ENCODE peak calls at places on chromosome 6, in ten cellular contexts. One of them, this sample, is unnamed. For H3K4me1, the result is how much of the 10 kb centered on the place peaks cover.

GRCh38 chr6:136831873-136832562 is 9.6 kb downstream of the PEX7 start:
- DNase-seq in uterus: no peak
- DNase-seq in prostate gland: no peak
- DNase-seq in A549: no peak
- DNase-seq in heart left ventricle: no peak
- DNase-seq in tibial nerve: no peak
- DNase-seq in stomach: no peak
- DNase-seq in breast epithelium: no peak
- DNase-seq in endothelial cell of umbilical vein: no peak
- DNase-seq in transverse colon: no peak
- DNase-seq in this sample: no peak

GRCh38 chr6:6772751-6773150 is 184.2 kb downstream of the LY86 start:
- DNase-seq in transverse colon: no peak
- DNase-seq in A549: no peak
- DNase-seq in breast epithelium: no peak
- DNase-seq in heart left ventricle: no peak
- DNase-seq in stomach: peak
- DNase-seq in prostate gland: no peak
- DNase-seq in endothelial cell of umbilical vein: no peak
- DNase-seq in uterus: no peak
- DNase-seq in tibial nerve: no peak
- DNase-seq in this sample: no peak

GRCh38 chr6:131733376-131734016 is 22.7 kb upstream of the CTAGE9 start:
- DNase-seq in stomach: no peak
- DNase-seq in heart left ventricle: peak
- DNase-seq in uterus: peak
- DNase-seq in endothelial cell of umbilical vein: peak
- DNase-seq in transverse colon: no peak
- DNase-seq in prostate gland: no peak
- DNase-seq in A549: no peak
- DNase-seq in breast epithelium: no peak
- DNase-seq in tibial nerve: no peak
- DNase-seq in this sample: no peak

GRCh38 chr6:119348308-119349040 is 1.1 kb downstream of the MAN1A1 start:
- DNase-seq in endothelial cell of umbilical vein: peak
- DNase-seq in stomach: peak
- DNase-seq in transverse colon: peak
- DNase-seq in uterus: peak
- DNase-seq in prostate gland: no peak
- DNase-seq in A549: no peak
- DNase-seq in heart left ventricle: peak
- DNase-seq in breast epithelium: no peak
- DNase-seq in tibial nerve: no peak
- DNase-seq in this sample: peak

GRCh38 chr6:9131616-9132015 is 696.3 kb upstream of the SLC35B3 start:
- DNase-seq in endothelial cell of umbilical vein: no peak
- DNase-seq in A549: no peak
- DNase-seq in stomach: peak
- DNase-seq in heart left ventricle: no peak
- DNase-seq in tibial nerve: no peak
- DNase-seq in prostate gland: peak
- DNase-seq in uterus: no peak
- DNase-seq in transverse colon: peak
- DNase-seq in breast epithelium: peak
- DNase-seq in this sample: peak

GRCh38 chr6:107132330-107132954 is 17.1 kb upstream of the BEND3 start:
- DNase-seq in stomach: no peak
- DNase-seq in A549: peak
- DNase-seq in uterus: no peak
- DNase-seq in prostate gland: no peak
- DNase-seq in breast epithelium: no peak
- DNase-seq in endothelial cell of umbilical vein: peak
- DNase-seq in tibial nerve: no peak
- DNase-seq in transverse colon: no peak
- DNase-seq in heart left ventricle: no peak
- DNase-seq in this sample: no peak

GRCh38 chr6:109579361-109579760 is 96.3 kb upstream of the ZBTB24 start:
- DNase-seq in uterus: no peak
- DNase-seq in stomach: no peak
- DNase-seq in breast epithelium: no peak
- DNase-seq in tibial nerve: no peak
- DNase-seq in transverse colon: no peak
- DNase-seq in endothelial cell of umbilical vein: no peak
- DNase-seq in A549: no peak
- DNase-seq in prostate gland: no peak
- DNase-seq in heart left ventricle: no peak
- DNase-seq in this sample: no peak

GRCh38 chr6:130697661-130698535 is 129.3 kb upstream of the SMLR1 start:
- DNase-seq in breast epithelium: no peak
- DNase-seq in stomach: peak
- DNase-seq in uterus: peak
- DNase-seq in endothelial cell of umbilical vein: peak
- DNase-seq in prostate gland: no peak
- DNase-seq in transverse colon: peak
- DNase-seq in tibial nerve: no peak
- DNase-seq in A549: peak
- DNase-seq in heart left ventricle: peak
- DNase-seq in this sample: no peak

DNA sequence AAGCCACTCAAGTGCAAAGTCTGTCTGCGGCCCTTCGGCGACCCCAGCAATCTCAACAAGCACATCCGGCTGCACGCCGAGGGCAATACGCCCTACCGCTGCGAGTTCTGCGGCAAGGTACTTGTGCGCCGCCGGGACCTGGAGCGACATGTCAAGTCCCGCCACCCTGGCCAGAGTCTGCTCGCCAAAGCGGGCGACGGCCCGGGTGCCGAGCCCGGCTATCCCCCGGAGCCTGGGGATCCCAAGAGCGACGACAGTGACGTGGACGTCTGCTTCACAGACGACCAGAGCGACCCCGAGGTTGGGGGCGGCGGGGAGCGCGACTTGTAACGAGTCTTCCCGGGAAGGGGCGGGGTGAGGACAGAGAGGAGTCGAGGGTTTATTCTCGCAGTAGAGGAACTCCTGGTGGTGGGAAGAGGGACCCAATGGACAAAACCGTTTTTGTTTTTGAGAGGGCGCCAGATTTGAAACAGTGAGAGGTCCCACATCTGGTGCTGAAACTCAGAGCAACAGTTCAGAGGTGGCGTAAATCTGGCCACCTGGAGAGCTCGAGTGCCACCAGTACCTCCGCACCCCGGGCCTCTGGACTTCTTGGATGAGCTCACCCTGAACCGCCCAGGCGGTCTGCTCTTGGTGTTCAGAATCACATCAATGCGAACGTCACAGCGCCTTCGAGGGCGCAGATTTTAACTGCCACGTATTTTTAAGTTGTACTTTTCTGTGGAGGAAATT is 8.0 kb downstream of the PRDM13 start:
- DNase-seq in tibial nerve: no peak
- DNase-seq in stomach: no peak
- DNase-seq in A549: peak
- DNase-seq in heart left ventricle: no peak
- DNase-seq in transverse colon: peak
- DNase-seq in endothelial cell of umbilical vein: no peak
- DNase-seq in uterus: no peak
- DNase-seq in prostate gland: no peak
- DNase-seq in breast epithelium: no peak
- DNase-seq in this sample: no peak
- H3K4me3 ChIP-seq in tibial nerve: peak
- H3K4me3 ChIP-seq in stomach: peak
- H3K4me3 ChIP-seq in A549: peak
- H3K4me3 ChIP-seq in heart left ventricle: peak
- H3K4me3 ChIP-seq in transverse colon: peak
- H3K4me3 ChIP-seq in endothelial cell of umbilical vein: no peak
- H3K4me3 ChIP-seq in uterus: no peak
- H3K4me3 ChIP-seq in prostate gland: peak
- H3K4me3 ChIP-seq in breast epithelium: peak
- H3K4me3 ChIP-seq in this sample: peak

GRCh38 chr6:169710009-169710408 is 8.1 kb downstream of the C6orf120 start:
- DNase-seq in tibial nerve: no peak
- DNase-seq in A549: no peak
- DNase-seq in prostate gland: no peak
- DNase-seq in endothelial cell of umbilical vein: no peak
- DNase-seq in heart left ventricle: no peak
- DNase-seq in uterus: no peak
- DNase-seq in stomach: no peak
- DNase-seq in breast epithelium: no peak
- DNase-seq in transverse colon: no peak
- DNase-seq in this sample: no peak

GRCh38 chr6:169714595-169714994 is 9.7 kb downstream of the PHF10 start:
- DNase-seq in endothelial cell of umbilical vein: no peak
- DNase-seq in prostate gland: no peak
- DNase-seq in transverse colon: no peak
- DNase-seq in stomach: no peak
- DNase-seq in tibial nerve: no peak
- DNase-seq in uterus: no peak
- DNase-seq in A549: no peak
- DNase-seq in heart left ventricle: no peak
- DNase-seq in breast epithelium: no peak
- DNase-seq in this sample: no peak

GRCh38 chr6:169714178-169714577 is 10.1 kb downstream of the PHF10 start:
- DNase-seq in tibial nerve: no peak
- DNase-seq in A549: no peak
- DNase-seq in prostate gland: no peak
- DNase-seq in breast epithelium: no peak
- DNase-seq in endothelial cell of umbilical vein: no peak
- DNase-seq in transverse colon: no peak
- DNase-seq in uterus: no peak
- DNase-seq in stomach: no peak
- DNase-seq in heart left ventricle: no peak
- DNase-seq in this sample: no peak

GRCh38 chr6:169707772-169708171 is 5.8 kb downstream of the C6orf120 start:
- DNase-seq in heart left ventricle: no peak
- DNase-seq in breast epithelium: no peak
- DNase-seq in stomach: no peak
- DNase-seq in tibial nerve: no peak
- DNase-seq in prostate gland: no peak
- DNase-seq in endothelial cell of umbilical vein: no peak
- DNase-seq in uterus: no peak
- DNase-seq in transverse colon: no peak
- DNase-seq in A549: no peak
- DNase-seq in this sample: no peak

DNA sequence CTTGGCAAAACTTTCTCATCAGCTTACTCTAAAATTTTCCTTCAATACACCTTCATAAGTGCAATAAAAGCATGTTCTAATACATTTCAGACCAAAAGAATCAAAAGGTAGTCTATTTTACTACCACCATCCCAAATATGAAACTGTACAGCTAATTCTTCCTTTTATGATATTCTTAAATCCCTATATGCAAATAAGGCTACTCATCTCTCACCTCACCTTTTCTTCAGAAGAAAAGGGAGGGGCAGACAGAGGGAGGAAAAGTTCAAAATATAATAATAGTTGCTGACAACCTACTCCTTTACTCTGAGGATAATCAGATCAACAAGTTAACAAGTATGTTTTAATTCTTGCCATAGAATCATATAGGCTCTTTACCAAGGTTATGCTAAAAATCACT is 7.4 kb downstream of the C6orf120 start:
- DNase-seq in uterus: no peak
- DNase-seq in breast epithelium: no peak
- DNase-seq in tibial nerve: no peak
- DNase-seq in prostate gland: no peak
- DNase-seq in heart left ventricle: no peak
- DNase-seq in endothelial cell of umbilical vein: no peak
- DNase-seq in A549: no peak
- DNase-seq in stomach: no peak
- DNase-seq in transverse colon: no peak
- DNase-seq in this sample: no peak
- H3K4me1 ChIP-seq in uterus: under half
- H3K4me1 ChIP-seq in breast epithelium: under half
- H3K4me1 ChIP-seq in tibial nerve: under half
- H3K4me1 ChIP-seq in prostate gland: under half
- H3K4me1 ChIP-seq in heart left ventricle: under half
- H3K4me1 ChIP-seq in endothelial cell of umbilical vein: under half
- H3K4me1 ChIP-seq in A549: under half
- H3K4me1 ChIP-seq in stomach: under half
- H3K4me1 ChIP-seq in transverse colon: under half
- H3K4me1 ChIP-seq in this sample: under half

GRCh38 chr6:135180458-135181332 is at the start of gene MYB:
- DNase-seq in stomach: peak
- DNase-seq in A549: peak
- DNase-seq in tibial nerve: no peak
- DNase-seq in prostate gland: peak
- DNase-seq in endothelial cell of umbilical vein: peak
- DNase-seq in transverse colon: peak
- DNase-seq in breast epithelium: peak
- DNase-seq in heart left ventricle: peak
- DNase-seq in uterus: peak
- DNase-seq in this sample: peak
- TF ChIP-seq POLR2A in stomach: no peak
- TF ChIP-seq POLR2A in A549: no peak
- TF ChIP-seq POLR2A in tibial nerve: no peak
- TF ChIP-seq POLR2A in prostate gland: peak
- TF ChIP-seq POLR2A in endothelial cell of umbilical vein: no peak
- TF ChIP-seq POLR2A in transverse colon: peak
- TF ChIP-seq POLR2A in breast epithelium: no peak
- TF ChIP-seq POLR2A in heart left ventricle: no peak
- TF ChIP-seq POLR2A in uterus: no peak
- TF ChIP-seq POLR2A in this sample: no peak

GRCh38 chr6:11218827-11219826 is 13.3 kb downstream of the NEDD9 start:
- DNase-seq in uterus: no peak
- DNase-seq in endothelial cell of umbilical vein: peak
- DNase-seq in heart left ventricle: peak
- DNase-seq in breast epithelium: no peak
- DNase-seq in A549: peak
- DNase-seq in tibial nerve: peak
- DNase-seq in transverse colon: peak
- DNase-seq in stomach: no peak
- DNase-seq in prostate gland: peak
- DNase-seq in this sample: no peak

GRCh38 chr6:11215773-11216172 is 16.7 kb downstream of the NEDD9 start:
- DNase-seq in endothelial cell of umbilical vein: peak
- DNase-seq in heart left ventricle: no peak
- DNase-seq in stomach: peak
- DNase-seq in uterus: no peak
- DNase-seq in A549: peak
- DNase-seq in tibial nerve: no peak
- DNase-seq in prostate gland: peak
- DNase-seq in breast epithelium: no peak
- DNase-seq in transverse colon: no peak
- DNase-seq in this sample: no peak

GRCh38 chr6:11217360-11218076 is 14.9 kb downstream of the NEDD9 start:
- DNase-seq in endothelial cell of umbilical vein: peak
- DNase-seq in stomach: peak
- DNase-seq in transverse colon: peak
- DNase-seq in A549: peak
- DNase-seq in tibial nerve: no peak
- DNase-seq in heart left ventricle: no peak
- DNase-seq in uterus: no peak
- DNase-seq in prostate gland: peak
- DNase-seq in breast epithelium: no peak
- DNase-seq in this sample: no peak

GRCh38 chr6:11218077-11218392 is 14.4 kb downstream of the NEDD9 start:
- DNase-seq in heart left ventricle: no peak
- DNase-seq in stomach: no peak
- DNase-seq in uterus: no peak
- DNase-seq in prostate gland: no peak
- DNase-seq in transverse colon: no peak
- DNase-seq in tibial nerve: no peak
- DNase-seq in breast epithelium: no peak
- DNase-seq in endothelial cell of umbilical vein: no peak
- DNase-seq in A549: peak
- DNase-seq in this sample: no peak

DNA sequence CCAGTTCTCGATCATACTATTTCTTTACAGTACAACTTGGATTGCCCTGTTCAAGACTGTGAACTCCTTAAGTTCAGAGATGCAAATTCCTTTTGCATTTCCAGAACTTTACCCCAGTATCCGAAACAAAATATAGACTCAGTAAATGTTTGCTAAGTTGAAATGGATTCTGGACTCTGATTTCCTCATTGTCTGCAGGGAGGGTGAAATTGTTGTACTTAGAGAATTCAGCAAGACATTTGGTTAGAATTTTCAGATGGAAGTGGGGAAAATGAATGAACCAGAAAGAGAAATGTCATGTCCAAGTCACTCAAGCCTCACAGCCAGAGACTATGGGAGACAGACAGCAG is 14.0 kb downstream of the NEDD9 start:
- DNase-seq in transverse colon: no peak
- DNase-seq in stomach: no peak
- DNase-seq in prostate gland: no peak
- DNase-seq in tibial nerve: no peak
- DNase-seq in A549: no peak
- DNase-seq in breast epithelium: no peak
- DNase-seq in endothelial cell of umbilical vein: no peak
- DNase-seq in uterus: no peak
- DNase-seq in heart left ventricle: no peak
- DNase-seq in this sample: no peak
- H3K4me3 ChIP-seq in transverse colon: no peak
- H3K4me3 ChIP-seq in stomach: no peak
- H3K4me3 ChIP-seq in prostate gland: no peak
- H3K4me3 ChIP-seq in tibial nerve: no peak
- H3K4me3 ChIP-seq in A549: no peak
- H3K4me3 ChIP-seq in breast epithelium: peak
- H3K4me3 ChIP-seq in endothelial cell of umbilical vein: no peak
- H3K4me3 ChIP-seq in uterus: no peak
- H3K4me3 ChIP-seq in heart left ventricle: no peak
- H3K4me3 ChIP-seq in this sample: no peak

This sample was measured in right lobe of liver.